ENCODE peak calls at places on chromosomes 12 and 14, in eight cellular contexts. A is PC-3, C is GM20000, X is colonic mucosa, U is Panc1, N is RWPE1, D is left ventricle myocardium inferior, V is Calu3. B is an unnamed sample.

GRCh38 chr12:51914034-51914923 is 7.0 kb downstream of the ACVRL1 start:
- DNase-seq in N (no peak), U (no peak), D (peak), C (no peak), X (no peak), V (no peak), A (no peak), B (no peak)

GRCh38 chr12:65775720-65776119 is 48.6 kb upstream of the HMGA2 start:
- DNase-seq in A (no peak), V (no peak), C (no peak), X (no peak), D (no peak), N (no peak), U (no peak), B (no peak)

GRCh38 chr12:57063991-57064725 is 14.2 kb upstream of the MYO1A start:
- DNase-seq in A (no peak), N (no peak), V (no peak), X (no peak), D (no peak), U (no peak), C (peak), B (no peak)

GRCh38 chr14:71193663-71194062 is 286.4 kb downstream of the PCNX1 start:
- DNase-seq in X (no peak), C (no peak), N (no peak), V (no peak), D (no peak), A (peak), U (no peak), B (no peak)

GRCh38 chr14:74852922-74853530 is 22.9 kb downstream of the PROX2 start:
- DNase-seq in U (no peak), A (no peak), D (no peak), V (no peak), X (no peak), N (no peak), C (no peak), B (no peak)

GRCh38 chr12:19800884-19801283 is 361.6 kb downstream of the AEBP2 start:
- DNase-seq in X (no peak), N (no peak), C (peak), V (no peak), A (peak), D (no peak), U (no peak), B (no peak)

GRCh38 chr12:14841761-14842160 is 1.6 kb downstream of the ART4 start:
- DNase-seq in A (peak), N (peak), X (no peak), V (peak), U (no peak), C (no peak), D (peak), B (no peak)

GRCh38 chr14:93034671-93034994 is 81.1 kb downstream of the ITPK1 start:
- DNase-seq in A (no peak), U (no peak), C (no peak), N (no peak), D (no peak), X (no peak), V (no peak), B (no peak)

GRCh38 chr14:72024043-72024407 is 91.8 kb downstream of the RGS6 start:
- DNase-seq in X (peak), N (peak), D (no peak), U (peak), C (peak), A (peak), V (peak), B (no peak)

GRCh38 chr14:56561586-56561985 is 18.0 kb upstream of the TMEM260 start:
- DNase-seq in X (no peak), A (no peak), C (no peak), N (no peak), V (no peak), D (no peak), U (no peak), B (no peak)

GRCh38 chr12:3697311-3697870 is 55.5 kb downstream of the CRACR2A start:
- DNase-seq in X (no peak), U (no peak), N (no peak), D (no peak), C (no peak), V (no peak), A (no peak), B (no peak)

GRCh38 chr14:68416156-68416555 is 376.7 kb downstream of the ZFP36L1 start:
- DNase-seq in C (no peak), V (no peak), X (no peak), U (no peak), A (no peak), D (no peak), N (no peak), B (no peak)

GRCh38 chr12:6582196-6582595 is 14.1 kb upstream of the NOP2 start:
- DNase-seq in U (no peak), X (no peak), N (no peak), C (no peak), V (no peak), A (no peak), D (no peak), B (no peak)

GRCh38 chr12:85509857-85510256 is 229.8 kb downstream of the ALX1 start:
- DNase-seq in C (no peak), A (no peak), U (no peak), X (no peak), V (no peak), N (no peak), D (no peak), B (no peak)

GRCh38 chr12:51536159-51536558 is 54.9 kb upstream of the SCN8A start:
- DNase-seq in A (peak), U (no peak), C (no peak), D (no peak), V (no peak), N (no peak), X (no peak), B (no peak)

GRCh38 chr12:80509781-80510556 is 65.9 kb downstream of the PTPRQ start:
- DNase-seq in D (no peak), X (no peak), U (no peak), C (no peak), N (no peak), V (no peak), A (peak), B (no peak)

GRCh38 chr12:93767524-93767863 is 90.3 kb downstream of the CRADD start:
- DNase-seq in V (no peak), N (no peak), C (no peak), X (no peak), D (no peak), U (no peak), A (no peak), B (no peak)

GRCh38 chr14:99260116-99260515 is 11.9 kb downstream of the BCL11B start:
- DNase-seq in A (no peak), X (no peak), N (no peak), C (no peak), V (no peak), D (no peak), U (no peak), B (no peak)

GRCh38 chr12:49471557-49471956 is 67.3 kb upstream of the KCNH3 start:
- DNase-seq in V (no peak), A (no peak), D (no peak), N (no peak), C (no peak), U (no peak), X (no peak), B (no peak)

GRCh38 chr12:89085421-89085820 is 266.9 kb downstream of the DUSP6 start:
- DNase-seq in C (no peak), N (no peak), A (no peak), V (no peak), D (peak), X (no peak), U (no peak), B (no peak)

GRCh38 chr12:132568826-132569480 is 41.4 kb downstream of the LRCOL1 start:
- DNase-seq in V (no peak), X (no peak), N (no peak), C (no peak), D (no peak), U (no peak), A (no peak), B (no peak)

GRCh38 chr12:32159925-32160324 is 53.3 kb downstream of the BICD1 start:
- DNase-seq in A (no peak), C (no peak), D (no peak), N (no peak), U (no peak), X (no peak), V (no peak), B (no peak)

GRCh38 chr12:95204141-95204866 is 13.0 kb downstream of the FGD6 start:
- DNase-seq in A (peak), X (peak), U (no peak), C (no peak), V (peak), N (peak), D (no peak), B (peak)

GRCh38 chr14:36070056-36071043 is 106.2 kb downstream of the PTCSC3 start:
- DNase-seq in D (peak), X (peak), N (peak), A (peak), V (peak), C (peak), U (peak), B (no peak)

GRCh38 chr12:43094886-43095285 is 457.1 kb downstream of the ADAMTS20 start:
- DNase-seq in A (no peak), X (no peak), V (no peak), C (no peak), U (no peak), N (no peak), D (no peak), B (no peak)

GRCh38 chr12:62008703-62009102 is 251.5 kb upstream of the USP15 start:
- DNase-seq in C (no peak), D (no peak), X (no peak), U (no peak), N (no peak), V (no peak), A (no peak), B (no peak)

GRCh38 chr12:57521475-57522018 is 1.1 kb upstream of the MBD6 start:
- DNase-seq in A (no peak), C (no peak), X (peak), D (peak), N (no peak), U (peak), V (peak), B (peak)

GRCh38 chr14:30906752-30907658 is 32.6 kb downstream of the COCH start:
- DNase-seq in A (peak), V (no peak), U (peak), N (no peak), X (no peak), C (no peak), D (no peak), B (no peak)
- TF ChIP-seq CTCF in A (peak), V (peak), U (peak), N (peak), X (no peak), C (peak), D (peak), B (no peak)

DNA sequence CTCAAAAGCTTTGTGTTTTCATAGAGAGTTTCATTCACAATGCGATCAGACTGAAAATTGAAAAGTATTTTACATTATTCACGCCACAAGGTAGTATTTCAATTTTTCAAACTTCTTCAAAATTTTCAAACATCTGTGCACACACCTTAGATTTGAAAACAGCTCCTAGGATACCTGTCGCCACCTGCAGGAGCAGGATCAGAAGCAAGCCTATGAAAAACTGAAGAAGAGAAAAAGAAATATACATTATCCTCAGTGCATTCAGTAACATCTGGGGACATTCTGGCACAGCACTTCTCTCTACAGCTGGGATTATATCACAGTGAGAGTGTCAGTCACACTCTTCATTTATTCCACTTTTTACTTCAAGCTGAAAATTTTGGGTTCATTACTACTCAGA is 19.8 kb downstream of the TSPAN8 start:
- DNase-seq in D (no peak), X (no peak), U (no peak), C (no peak), V (no peak), A (no peak), N (no peak), B (no peak)
- TF ChIP-seq CTCF in D (no peak), X (no peak), U (peak), C (no peak), V (peak), A (peak), N (no peak), B (no peak)

DNA sequence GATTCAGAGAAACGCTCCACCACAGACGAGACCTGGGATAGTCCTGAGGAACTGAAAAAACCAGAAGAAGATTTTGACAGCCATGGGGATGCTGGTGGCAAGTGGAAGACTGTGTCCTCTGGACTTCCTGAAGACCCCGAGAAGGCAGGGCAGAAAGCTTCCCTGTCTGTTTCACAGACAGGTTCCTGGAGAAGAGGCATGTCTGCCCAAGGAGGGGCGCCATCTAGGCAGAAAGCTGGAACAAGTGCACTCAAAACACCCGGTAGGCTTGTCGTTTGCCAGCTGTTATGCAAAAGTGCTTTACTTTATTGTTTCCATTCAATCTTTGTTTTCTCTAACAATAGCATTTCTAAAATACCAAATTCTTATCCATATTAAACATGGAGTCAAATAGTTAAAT is 287.3 kb downstream of the NAV3 start:
- DNase-seq in N (no peak), C (no peak), X (no peak), A (no peak), U (no peak), D (no peak), V (peak), B (no peak)
- TF ChIP-seq CTCF in N (no peak), C (no peak), X (no peak), A (peak), U (peak), D (no peak), V (no peak), B (no peak)

DNA sequence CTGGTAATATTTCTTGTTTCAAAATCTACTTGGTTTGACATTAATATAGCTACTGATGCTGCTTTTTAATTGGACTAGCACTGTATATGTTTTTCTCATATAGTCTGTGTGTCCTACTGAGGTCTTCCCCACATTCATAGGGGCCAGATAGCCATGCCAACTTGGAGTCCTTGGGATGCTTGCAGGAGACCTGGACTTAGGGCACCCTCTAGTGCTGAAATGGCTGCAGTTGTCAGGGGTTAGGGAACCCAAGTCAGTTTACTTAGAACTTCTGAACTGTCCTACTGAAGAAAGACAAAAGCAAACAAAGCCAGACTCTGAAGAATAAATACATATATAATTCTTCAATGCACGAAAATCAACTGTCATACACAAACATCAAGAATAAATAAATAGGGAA is 279.9 kb upstream of the SYT1 start:
- DNase-seq in A (peak), X (no peak), D (no peak), U (no peak), N (no peak), V (peak), C (no peak), B (no peak)
- TF ChIP-seq CTCF in A (peak), X (no peak), D (no peak), U (peak), N (no peak), V (peak), C (no peak), B (no peak)

GRCh38 chr12:44497044-44497443 is 379.1 kb downstream of the NELL2 start:
- DNase-seq in D (no peak), A (peak), U (no peak), V (no peak), C (no peak), N (no peak), X (no peak), B (no peak)
- TF ChIP-seq CTCF in D (no peak), A (peak), U (no peak), V (no peak), C (no peak), N (no peak), X (no peak), B (no peak)

GRCh38 chr12:53097207-53097563 is 282 bp upstream of the IGFBP6 start:
- DNase-seq in C (no peak), X (no peak), U (no peak), D (peak), V (no peak), N (peak), A (no peak), B (no peak)

GRCh38 chr12:53096761-53097160 is 706 bp upstream of the IGFBP6 start:
- DNase-seq in V (no peak), D (no peak), U (no peak), X (peak), A (no peak), N (no peak), C (no peak), B (no peak)

GRCh38 chr12:53098354-53098981 is 1.0 kb downstream of the IGFBP6 start:
- DNase-seq in A (peak), U (no peak), V (peak), X (peak), C (peak), D (peak), N (peak), B (no peak)

GRCh38 chr12:53098982-53099651 is 1.6 kb downstream of the IGFBP6 start:
- DNase-seq in C (peak), N (peak), U (peak), X (peak), D (peak), V (peak), A (peak), B (peak)

GRCh38 chr12:53097564-53098353 is at the start of gene IGFBP6:
- DNase-seq in X (peak), V (peak), C (no peak), N (peak), D (peak), A (peak), U (no peak), B (peak)
- TF ChIP-seq CTCF in X (no peak), V (no peak), C (no peak), N (no peak), D (peak), A (no peak), U (no peak), B (no peak)

GRCh38 chr12:119804011-119804641 is 73.0 kb downstream of the CIT start:
- DNase-seq in D (peak), C (no peak), A (peak), V (peak), X (no peak), U (no peak), N (peak), B (peak)
- TF ChIP-seq CTCF in D (peak), C (no peak), A (peak), V (peak), X (no peak), U (peak), N (peak), B (no peak)

GRCh38 chr12:11022520-11022919 is at the start of gene TAS2R19:
- DNase-seq in N (no peak), A (no peak), X (no peak), V (no peak), C (no peak), U (no peak), D (no peak), B (no peak)

GRCh38 chr12:11023387-11023786 is 967 bp upstream of the TAS2R19 start:
- DNase-seq in C (no peak), X (no peak), A (no peak), D (no peak), N (no peak), U (no peak), V (no peak), B (no peak)

GRCh38 chr12:11031307-11031706 is at the start of gene TAS2R31:
- DNase-seq in C (no peak), U (no peak), V (no peak), N (no peak), A (no peak), X (no peak), D (no peak), B (no peak)

DNA sequence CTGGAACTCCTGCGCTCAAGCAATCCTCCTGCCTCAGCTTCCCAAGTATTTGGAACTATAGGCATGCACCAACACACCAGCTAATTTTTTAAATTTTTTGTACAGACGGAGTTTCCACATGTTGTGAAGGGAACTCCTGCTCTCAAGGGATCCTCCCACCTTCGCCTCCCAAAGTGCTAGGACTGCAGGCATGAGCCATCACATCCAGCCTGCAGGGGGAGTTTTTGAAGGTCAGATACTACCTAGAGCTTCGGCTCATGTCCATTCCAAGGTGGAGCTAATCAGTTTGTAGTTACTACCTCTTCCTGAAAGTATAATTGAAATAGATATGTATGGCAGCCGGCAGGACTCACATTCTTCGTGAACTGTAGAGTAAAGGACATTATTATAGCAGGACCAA is 3.7 kb upstream of the TAS2R19 start:
- DNase-seq in X (no peak), N (no peak), A (peak), C (no peak), D (no peak), U (no peak), V (no peak), B (no peak)
- TF ChIP-seq CTCF in X (no peak), N (no peak), A (peak), C (no peak), D (no peak), U (peak), V (no peak), B (no peak)

DNA sequence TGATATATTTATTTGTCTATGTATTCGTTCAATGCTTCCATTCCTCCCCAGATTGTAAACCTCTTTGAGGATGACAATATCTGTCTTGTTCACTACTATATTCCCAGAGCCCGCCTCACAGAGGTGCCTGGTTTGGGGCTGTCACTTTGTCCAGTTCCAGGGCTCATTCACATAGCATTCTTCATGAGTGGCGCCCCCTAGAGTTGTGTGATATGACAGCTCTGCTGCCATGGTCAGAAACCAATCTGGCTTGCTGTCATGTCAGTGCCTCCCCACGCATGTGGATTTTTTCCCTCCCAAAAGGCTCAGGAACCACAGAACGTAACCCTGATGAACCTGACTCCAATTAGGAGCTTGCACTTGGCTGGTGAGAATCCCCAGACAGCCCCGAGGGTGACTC is 145.4 kb downstream of the PTPN11 start:
- DNase-seq in N (no peak), C (no peak), X (no peak), D (no peak), V (no peak), A (no peak), U (no peak), B (no peak)
- TF ChIP-seq CTCF in N (no peak), C (peak), X (no peak), D (no peak), V (no peak), A (peak), U (peak), B (no peak)

GRCh38 chr12:103494388-103494787 is 1.4 kb downstream of the C12orf42 start:
- DNase-seq in V (no peak), X (no peak), D (no peak), A (no peak), N (no peak), C (no peak), U (no peak), B (no peak)

GRCh38 chr12:103493199-103493598 is 2.6 kb downstream of the C12orf42 start:
- DNase-seq in D (no peak), A (no peak), V (no peak), X (no peak), C (no peak), N (no peak), U (no peak), B (no peak)

GRCh38 chr12:103495158-103495782 is 498 bp downstream of the C12orf42 start:
- DNase-seq in D (no peak), U (no peak), X (peak), V (no peak), C (peak), A (no peak), N (no peak), B (peak)

GRCh38 chr12:103498990-103499389 is 3.2 kb upstream of the C12orf42 start:
- DNase-seq in C (peak), A (no peak), D (no peak), X (no peak), U (no peak), V (no peak), N (no peak), B (no peak)

GRCh38 chr12:103495783-103496456 is at the start of gene C12orf42:
- DNase-seq in U (peak), D (no peak), X (peak), C (peak), A (peak), N (no peak), V (peak), B (no peak)
- TF ChIP-seq CTCF in U (peak), D (peak), X (no peak), C (peak), A (peak), N (no peak), V (peak), B (no peak)